ENCODE peak calls at places on chromosome 16, in eight cellular contexts. M is RPMI7951; O is KG1; W is PC-3; V is CD4-positive, alpha-beta memory T cell; T is germinal center; A is prostate gland; R is HuH-7. J is an unnamed sample.

GRCh38 chr16:52103791-52104190 is 443.2 kb downstream of the TOX3 start:
- DNase-seq in M (no peak), O (no peak), W (no peak), V (no peak), T (no peak), A (no peak), R (no peak), J (no peak)

GRCh38 chr16:58040945-58041627 is 15.5 kb downstream of the MMP15 start:
- DNase-seq in M (no peak), O (no peak), W (no peak), V (no peak), T (no peak), A (no peak), R (no peak), J (no peak)

GRCh38 chr16:58046936-58047335 is 21.4 kb downstream of the MMP15 start:
- DNase-seq in M (no peak), O (no peak), W (no peak), V (no peak), T (no peak), A (no peak), R (no peak), J (no peak)

GRCh38 chr16:89190150-89190958 is 10.0 kb downstream of the SLC22A31 start:
- DNase-seq in M (no peak), O (no peak), W (no peak), V (no peak), T (no peak), A (no peak), R (no peak), J (no peak)

GRCh38 chr16:11256657-11257130 is 690 bp upstream of the SOCS1 start:
- DNase-seq in M (peak), O (no peak), W (peak), V (peak), T (no peak), A (peak), R (no peak), J (no peak)

GRCh38 chr16:53052519-53053501 is at the start of gene CHD9NB:
- DNase-seq in M (peak), O (no peak), W (peak), V (no peak), T (no peak), A (peak), R (no peak), J (no peak)

GRCh38 chr16:6903671-6904070 is 429.0 kb upstream of the RBFOX1 start:
- DNase-seq in M (no peak), O (no peak), W (no peak), V (no peak), T (no peak), A (no peak), R (no peak), J (no peak)

GRCh38 chr16:27483624-27484023 is 66.1 kb downstream of the GTF3C1 start:
- DNase-seq in M (no peak), O (no peak), W (no peak), V (no peak), T (no peak), A (no peak), R (no peak), J (no peak)

GRCh38 chr16:50208460-50208931 is 55.4 kb downstream of the TENT4B start:
- DNase-seq in M (peak), O (no peak), W (peak), V (no peak), T (no peak), A (no peak), R (no peak), J (no peak)

GRCh38 chr16:57643166-57643813 is 14.9 kb downstream of the ADGRG1 start:
- DNase-seq in M (peak), O (no peak), W (peak), V (no peak), T (no peak), A (no peak), R (no peak), J (no peak)

GRCh38 chr16:14132696-14133048 is 61.6 kb downstream of the MRTFB start:
- DNase-seq in M (no peak), O (no peak), W (no peak), V (no peak), T (no peak), A (no peak), R (no peak), J (no peak)

GRCh38 chr16:19458722-19459379 is 41.2 kb downstream of the TMC5 start:
- DNase-seq in M (no peak), O (no peak), W (no peak), V (no peak), T (no peak), A (no peak), R (no peak), J (no peak)

GRCh38 chr16:23072084-23072599 is 77.1 kb downstream of the USP31 start:
- DNase-seq in M (no peak), O (no peak), W (peak), V (no peak), T (no peak), A (peak), R (no peak), J (no peak)

GRCh38 chr16:28186752-28187151 is 25.0 kb downstream of the XPO6 start:
- DNase-seq in M (peak), O (no peak), W (no peak), V (peak), T (no peak), A (no peak), R (no peak), J (no peak)

GRCh38 chr16:85651822-85652430 is 36.8 kb downstream of the GINS2 start:
- DNase-seq in M (no peak), O (no peak), W (peak), V (no peak), T (no peak), A (no peak), R (no peak), J (no peak)

GRCh38 chr16:30603945-30604315 is 6.3 kb downstream of the ZNF689 start:
- DNase-seq in M (no peak), O (no peak), W (no peak), V (no peak), T (no peak), A (no peak), R (no peak), J (no peak)

GRCh38 chr16:74485916-74486315 is 64.6 kb upstream of the CLEC18B start:
- DNase-seq in M (no peak), O (no peak), W (peak), V (no peak), T (no peak), A (peak), R (no peak), J (no peak)

GRCh38 chr16:71762186-71762585 is 37.7 kb upstream of the PHLPP2 start:
- DNase-seq in M (no peak), O (no peak), W (no peak), V (no peak), T (no peak), A (no peak), R (no peak), J (no peak)

GRCh38 chr16:7964717-7965116 is 625.6 kb downstream of the TMEM114 start:
- DNase-seq in M (no peak), O (no peak), W (no peak), V (no peak), T (no peak), A (no peak), R (no peak), J (no peak)

GRCh38 chr16:10181196-10182162 is 749 bp downstream of the GRIN2A start:
- DNase-seq in M (peak), O (no peak), W (peak), V (peak), T (peak), A (peak), R (peak), J (peak)

GRCh38 chr16:29232811-29233704 is 173.5 kb downstream of the NPIPB11 start:
- DNase-seq in M (no peak), O (no peak), W (no peak), V (no peak), T (no peak), A (no peak), R (no peak), J (no peak)

GRCh38 chr16:65176603-65177002 is 54.7 kb upstream of the CDH11 start:
- DNase-seq in M (peak), O (no peak), W (no peak), V (no peak), T (no peak), A (no peak), R (no peak), J (no peak)

GRCh38 chr16:55323637-55324490 is at the start of gene IRX6:
- DNase-seq in M (no peak), O (no peak), W (no peak), V (no peak), T (no peak), A (no peak), R (no peak), J (peak)

GRCh38 chr16:66878067-66878466 is 2.2 kb upstream of the PDP2 start:
- DNase-seq in M (peak), O (peak), W (no peak), V (no peak), T (no peak), A (no peak), R (no peak), J (no peak)

GRCh38 chr16:28218109-28218508 is 6.3 kb upstream of the XPO6 start:
- DNase-seq in M (peak), O (no peak), W (peak), V (peak), T (peak), A (peak), R (peak), J (peak)